ENCODE peak calls at places on chromosome 10, in eight cellular contexts. One of them, this sample, is unnamed.
A peak's percentile ranks its signal among the peaks of the same experiment; 100 is the strongest.

GRCh38 chr10:33055636-33056035 is 97.6 kb upstream of the ITGB1 start:
- DNase-seq in activated naive CD4-positive, alpha-beta T cell: no peak
- DNase-seq in lower leg skin: no peak
- DNase-seq in AG20443: no peak
- DNase-seq in brain microvascular endothelial cell: no peak
- DNase-seq in AG04450: no peak
- DNase-seq in DMS153: no peak
- DNase-seq in GM10248: no peak
- DNase-seq in this sample: no peak

GRCh38 chr10:9819756-9820494 is 1197.7 kb upstream of the CELF2 start:
- DNase-seq in GM10248: no peak
- DNase-seq in activated naive CD4-positive, alpha-beta T cell: no peak
- DNase-seq in DMS153: no peak
- DNase-seq in AG04450: no peak
- DNase-seq in AG20443: no peak
- DNase-seq in lower leg skin: no peak
- DNase-seq in brain microvascular endothelial cell: no peak
- DNase-seq in this sample: no peak

GRCh38 chr10:47175181-47176080 is 124.6 kb upstream of the GDF10 start:
- DNase-seq in DMS153: no peak
- DNase-seq in brain microvascular endothelial cell: no peak
- DNase-seq in AG20443: no peak
- DNase-seq in GM10248: no peak
- DNase-seq in activated naive CD4-positive, alpha-beta T cell: no peak
- DNase-seq in AG04450: no peak
- DNase-seq in lower leg skin: no peak
- DNase-seq in this sample: no peak

GRCh38 chr10:19815478-19816419 is 483 bp upstream of the PLXDC2 start:
- DNase-seq in AG04450: peak; percentile 16
- DNase-seq in GM10248: no peak
- DNase-seq in activated naive CD4-positive, alpha-beta T cell: no peak
- DNase-seq in lower leg skin: peak; percentile 83
- DNase-seq in brain microvascular endothelial cell: peak; percentile 48
- DNase-seq in DMS153: peak; percentile 18
- DNase-seq in AG20443: peak; percentile 20
- DNase-seq in this sample: peak; percentile 42

GRCh38 chr10:32171213-32171612 is 115.0 kb upstream of the KIF5B start:
- DNase-seq in DMS153: peak; percentile 28
- DNase-seq in brain microvascular endothelial cell: no peak
- DNase-seq in activated naive CD4-positive, alpha-beta T cell: no peak
- DNase-seq in lower leg skin: no peak
- DNase-seq in AG04450: no peak
- DNase-seq in GM10248: no peak
- DNase-seq in AG20443: no peak
- DNase-seq in this sample: no peak

GRCh38 chr10:59287587-59287986 is 74.8 kb downstream of the FAM13C start:
- DNase-seq in brain microvascular endothelial cell: no peak
- DNase-seq in GM10248: no peak
- DNase-seq in AG04450: no peak
- DNase-seq in AG20443: no peak
- DNase-seq in lower leg skin: no peak
- DNase-seq in DMS153: no peak
- DNase-seq in activated naive CD4-positive, alpha-beta T cell: no peak
- DNase-seq in this sample: no peak

GRCh38 chr10:123527122-123527521 is 139.0 kb upstream of the GPR26 start:
- DNase-seq in AG04450: no peak
- DNase-seq in brain microvascular endothelial cell: no peak
- DNase-seq in AG20443: no peak
- DNase-seq in GM10248: no peak
- DNase-seq in DMS153: no peak
- DNase-seq in lower leg skin: no peak
- DNase-seq in activated naive CD4-positive, alpha-beta T cell: no peak
- DNase-seq in this sample: no peak

GRCh38 chr10:24360286-24361127 is 151.6 kb downstream of the KIAA1217 start:
- DNase-seq in lower leg skin: peak; percentile 73
- DNase-seq in GM10248: peak; percentile 50
- DNase-seq in brain microvascular endothelial cell: peak; percentile 75
- DNase-seq in activated naive CD4-positive, alpha-beta T cell: no peak
- DNase-seq in DMS153: no peak
- DNase-seq in AG20443: peak; percentile 76
- DNase-seq in AG04450: peak; percentile 49
- DNase-seq in this sample: peak; percentile 79

GRCh38 chr10:30413996-30414576 is 19.9 kb upstream of the MAP3K8 start:
- DNase-seq in brain microvascular endothelial cell: peak; percentile 57
- DNase-seq in lower leg skin: peak; percentile 64
- DNase-seq in GM10248: peak; percentile 70
- DNase-seq in activated naive CD4-positive, alpha-beta T cell: no peak
- DNase-seq in AG04450: no peak
- DNase-seq in DMS153: peak; percentile 18
- DNase-seq in AG20443: peak; percentile 79
- DNase-seq in this sample: peak; percentile 79

GRCh38 chr10:58240531-58240930 is 27.2 kb downstream of the IPMK start:
- DNase-seq in AG04450: no peak
- DNase-seq in activated naive CD4-positive, alpha-beta T cell: no peak
- DNase-seq in DMS153: no peak
- DNase-seq in GM10248: no peak
- DNase-seq in brain microvascular endothelial cell: no peak
- DNase-seq in AG20443: no peak
- DNase-seq in lower leg skin: no peak
- DNase-seq in this sample: peak; percentile 44

GRCh38 chr10:44787480-44788075 is 123.6 kb upstream of the TMEM72 start:
- DNase-seq in activated naive CD4-positive, alpha-beta T cell: no peak
- DNase-seq in AG20443: no peak
- DNase-seq in AG04450: no peak
- DNase-seq in brain microvascular endothelial cell: no peak
- DNase-seq in lower leg skin: no peak
- DNase-seq in GM10248: no peak
- DNase-seq in DMS153: no peak
- DNase-seq in this sample: no peak

GRCh38 chr10:86111902-86112301 is 254.7 kb downstream of the GRID1 start:
- DNase-seq in AG20443: no peak
- DNase-seq in GM10248: no peak
- DNase-seq in brain microvascular endothelial cell: no peak
- DNase-seq in lower leg skin: no peak
- DNase-seq in activated naive CD4-positive, alpha-beta T cell: no peak
- DNase-seq in AG04450: no peak
- DNase-seq in DMS153: no peak
- DNase-seq in this sample: no peak

GRCh38 chr10:23217471-23217870 is 25.4 kb downstream of the PTF1A start:
- DNase-seq in activated naive CD4-positive, alpha-beta T cell: no peak
- DNase-seq in brain microvascular endothelial cell: no peak
- DNase-seq in DMS153: no peak
- DNase-seq in GM10248: no peak
- DNase-seq in AG04450: no peak
- DNase-seq in lower leg skin: no peak
- DNase-seq in AG20443: no peak
- DNase-seq in this sample: no peak

GRCh38 chr10:51706225-51706624 is 6.8 kb upstream of the CSTF2T start:
- DNase-seq in lower leg skin: peak; percentile 81
- DNase-seq in activated naive CD4-positive, alpha-beta T cell: no peak
- DNase-seq in brain microvascular endothelial cell: no peak
- DNase-seq in AG20443: peak; percentile 77
- DNase-seq in DMS153: no peak
- DNase-seq in AG04450: peak; percentile 76
- DNase-seq in GM10248: no peak
- DNase-seq in this sample: peak; percentile 95

GRCh38 chr10:86439544-86439943 is 72.9 kb upstream of the GRID1 start:
- DNase-seq in DMS153: no peak
- DNase-seq in GM10248: no peak
- DNase-seq in lower leg skin: peak; percentile 74
- DNase-seq in brain microvascular endothelial cell: peak; percentile 98
- DNase-seq in AG04450: peak; percentile 87
- DNase-seq in activated naive CD4-positive, alpha-beta T cell: no peak
- DNase-seq in AG20443: peak; percentile 46
- DNase-seq in this sample: peak; percentile 93

GRCh38 chr10:124708922-124709520 is 35.2 kb downstream of the FAM53B start:
- DNase-seq in AG20443: no peak
- DNase-seq in GM10248: no peak
- DNase-seq in DMS153: no peak
- DNase-seq in brain microvascular endothelial cell: peak; percentile 32
- DNase-seq in AG04450: no peak
- DNase-seq in lower leg skin: no peak
- DNase-seq in activated naive CD4-positive, alpha-beta T cell: no peak
- DNase-seq in this sample: no peak

GRCh38 chr10:86410542-86411124 is 44.0 kb upstream of the GRID1 start:
- DNase-seq in DMS153: no peak
- DNase-seq in AG04450: peak; percentile 37
- DNase-seq in AG20443: peak; percentile 51
- DNase-seq in lower leg skin: no peak
- DNase-seq in GM10248: no peak
- DNase-seq in activated naive CD4-positive, alpha-beta T cell: no peak
- DNase-seq in brain microvascular endothelial cell: peak; percentile 70
- DNase-seq in this sample: peak; percentile 82

GRCh38 chr10:17561131-17561530 is 56.0 kb downstream of the HACD1 start:
- DNase-seq in activated naive CD4-positive, alpha-beta T cell: no peak
- DNase-seq in brain microvascular endothelial cell: no peak
- DNase-seq in lower leg skin: no peak
- DNase-seq in AG04450: no peak
- DNase-seq in DMS153: no peak
- DNase-seq in AG20443: no peak
- DNase-seq in GM10248: no peak
- DNase-seq in this sample: peak; percentile 16

GRCh38 chr10:11058965-11059364 is 41.3 kb downstream of the CELF2 start:
- DNase-seq in AG04450: peak; percentile 38
- DNase-seq in lower leg skin: no peak
- DNase-seq in DMS153: no peak
- DNase-seq in brain microvascular endothelial cell: peak; percentile 65
- DNase-seq in activated naive CD4-positive, alpha-beta T cell: no peak
- DNase-seq in AG20443: peak; percentile 38
- DNase-seq in GM10248: no peak
- DNase-seq in this sample: peak; percentile 88

GRCh38 chr10:132452651-132453469 is 55.9 kb downstream of the PWWP2B start:
- DNase-seq in lower leg skin: peak; percentile 77
- DNase-seq in GM10248: peak; percentile 98
- DNase-seq in AG20443: peak; percentile 96
- DNase-seq in activated naive CD4-positive, alpha-beta T cell: peak; percentile 90
- DNase-seq in brain microvascular endothelial cell: peak; percentile 33
- DNase-seq in DMS153: peak; percentile 59
- DNase-seq in AG04450: peak; percentile 18
- DNase-seq in this sample: peak; percentile 34

GRCh38 chr10:6678211-6678803 is 98.2 kb upstream of the PRKCQ start:
- DNase-seq in AG20443: peak; percentile 36
- DNase-seq in GM10248: peak; percentile 27
- DNase-seq in AG04450: no peak
- DNase-seq in lower leg skin: peak; percentile 23
- DNase-seq in brain microvascular endothelial cell: peak; percentile 28
- DNase-seq in DMS153: no peak
- DNase-seq in activated naive CD4-positive, alpha-beta T cell: peak; percentile 21
- DNase-seq in this sample: peak; percentile 54

GRCh38 chr10:3570855-3571266 is 214.1 kb downstream of the KLF6 start:
- DNase-seq in AG04450: no peak
- DNase-seq in AG20443: peak; percentile 40
- DNase-seq in DMS153: no peak
- DNase-seq in brain microvascular endothelial cell: no peak
- DNase-seq in lower leg skin: no peak
- DNase-seq in activated naive CD4-positive, alpha-beta T cell: no peak
- DNase-seq in GM10248: no peak
- DNase-seq in this sample: no peak

GRCh38 chr10:17981766-17982380 is 30.2 kb downstream of the SLC39A12 start:
- DNase-seq in activated naive CD4-positive, alpha-beta T cell: no peak
- DNase-seq in AG20443: peak; percentile 75
- DNase-seq in GM10248: no peak
- DNase-seq in DMS153: no peak
- DNase-seq in AG04450: peak; percentile 70
- DNase-seq in lower leg skin: no peak
- DNase-seq in brain microvascular endothelial cell: peak; percentile 86
- DNase-seq in this sample: peak; percentile 91

GRCh38 chr10:95181731-95182130 is 12.3 kb upstream of the ACSM6 start:
- DNase-seq in brain microvascular endothelial cell: no peak
- DNase-seq in GM10248: no peak
- DNase-seq in AG20443: no peak
- DNase-seq in AG04450: no peak
- DNase-seq in lower leg skin: no peak
- DNase-seq in DMS153: peak; percentile 39
- DNase-seq in activated naive CD4-positive, alpha-beta T cell: no peak
- DNase-seq in this sample: peak; percentile 18

GRCh38 chr10:113313048-113313611 is 239.7 kb upstream of the HABP2 start:
- DNase-seq in activated naive CD4-positive, alpha-beta T cell: no peak
- DNase-seq in AG04450: no peak
- DNase-seq in lower leg skin: no peak
- DNase-seq in brain microvascular endothelial cell: no peak
- DNase-seq in DMS153: no peak
- DNase-seq in GM10248: no peak
- DNase-seq in AG20443: no peak
- DNase-seq in this sample: no peak

GRCh38 chr10:64113796-64114195 is 592.6 kb downstream of the REEP3 start:
- DNase-seq in AG04450: no peak
- DNase-seq in GM10248: no peak
- DNase-seq in DMS153: no peak
- DNase-seq in AG20443: no peak
- DNase-seq in lower leg skin: no peak
- DNase-seq in activated naive CD4-positive, alpha-beta T cell: no peak
- DNase-seq in brain microvascular endothelial cell: no peak
- DNase-seq in this sample: no peak

This sample was measured in fibroblast of mammary gland.